ENCODE peak calls at places on chromosomes 1 and 21, in ten cellular contexts. W is IMR-90, R is spleen, A is body of pancreas, X is uterus, H is sigmoid colon, Q is tibial nerve, M is prostate gland, P is esophagus squamous epithelium, G is right lobe of liver. T is an unnamed sample. For H3K4me1, the result is how much of the 10 kb centered on the place peaks cover.

GRCh38 chr1:192983349-192983980 is 75.7 kb downstream of the UCHL5 start:
- DNase-seq in W (peak), R (no peak), A (no peak), X (no peak), H (no peak), Q (no peak), M (no peak), P (no peak), G (no peak), T (no peak)

GRCh38 chr1:77313491-77313890 is 31.7 kb downstream of the AK5 start:
- DNase-seq in W (peak), R (no peak), A (peak), X (no peak), H (no peak), Q (no peak), M (no peak), P (no peak), G (no peak), T (no peak)

GRCh38 chr1:100539836-100540536 is 2.0 kb downstream of the GPR88 start:
- DNase-seq in W (peak), R (peak), A (peak), X (no peak), H (no peak), Q (no peak), M (no peak), P (no peak), G (peak), T (no peak)

GRCh38 chr1:176567190-176567794 is 104.3 kb downstream of the PAPPA2 start:
- DNase-seq in W (peak), R (no peak), A (no peak), X (no peak), H (no peak), Q (no peak), M (peak), P (no peak), G (no peak), T (no peak)

GRCh38 chr21:41957991-41958766 is 4.4 kb upstream of the C2CD2 start:
- DNase-seq in W (peak), R (no peak), A (peak), X (peak), H (peak), Q (peak), M (no peak), P (no peak), G (peak), T (peak)

GRCh38 chr1:214864896-214865688 is 217.4 kb upstream of the KCNK2 start:
- DNase-seq in W (peak), R (no peak), A (no peak), X (no peak), H (no peak), Q (no peak), M (no peak), P (no peak), G (no peak), T (no peak)

GRCh38 chr1:186082235-186082937 is 292.7 kb downstream of the TPR start:
- DNase-seq in W (peak), R (peak), A (peak), X (peak), H (peak), Q (peak), M (peak), P (no peak), G (peak), T (peak)

GRCh38 chr1:171226757-171227370 is 21.4 kb upstream of the FMO1 start:
- DNase-seq in W (peak), R (no peak), A (peak), X (no peak), H (no peak), Q (peak), M (peak), P (no peak), G (no peak), T (peak)

GRCh38 chr1:244653439-244654283 is 735 bp downstream of the DESI2 start:
- DNase-seq in W (peak), R (no peak), A (peak), X (no peak), H (peak), Q (no peak), M (no peak), P (no peak), G (peak), T (peak)

GRCh38 chr1:178396789-178397188 is 100.0 kb downstream of the CLEC20A start:
- DNase-seq in W (no peak), R (no peak), A (no peak), X (no peak), H (no peak), Q (no peak), M (no peak), P (no peak), G (no peak), T (no peak)

DNA sequence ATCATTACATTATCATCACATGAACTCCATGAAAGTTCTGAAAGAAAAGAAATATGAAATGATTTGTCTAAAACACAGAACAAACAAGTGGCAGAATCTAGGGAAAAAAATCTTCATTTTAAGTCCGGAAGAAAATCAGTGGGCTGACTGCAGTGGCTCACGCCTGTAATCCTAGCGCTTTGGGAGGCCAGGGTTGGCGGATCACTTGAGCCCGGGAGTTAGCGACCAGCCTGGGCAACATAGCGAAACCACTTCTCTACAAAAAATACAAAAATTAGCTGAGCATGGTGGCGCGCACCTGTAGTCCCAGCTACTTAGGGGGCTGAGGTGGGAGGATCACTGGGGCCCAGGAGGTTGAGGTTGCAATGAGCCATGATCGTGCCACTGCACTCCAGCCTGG is 4.8 kb downstream of the FOXJ3 start:
- DNase-seq in W (no peak), R (no peak), A (no peak), X (no peak), H (no peak), Q (no peak), M (no peak), P (no peak), G (no peak), T (no peak)
- H3K4me1 ChIP-seq in W (under half), R (half or more), A (under half), X (under half), H (under half), Q (half or more), M (under half), P (under half), G (under half), T (under half)

DNA sequence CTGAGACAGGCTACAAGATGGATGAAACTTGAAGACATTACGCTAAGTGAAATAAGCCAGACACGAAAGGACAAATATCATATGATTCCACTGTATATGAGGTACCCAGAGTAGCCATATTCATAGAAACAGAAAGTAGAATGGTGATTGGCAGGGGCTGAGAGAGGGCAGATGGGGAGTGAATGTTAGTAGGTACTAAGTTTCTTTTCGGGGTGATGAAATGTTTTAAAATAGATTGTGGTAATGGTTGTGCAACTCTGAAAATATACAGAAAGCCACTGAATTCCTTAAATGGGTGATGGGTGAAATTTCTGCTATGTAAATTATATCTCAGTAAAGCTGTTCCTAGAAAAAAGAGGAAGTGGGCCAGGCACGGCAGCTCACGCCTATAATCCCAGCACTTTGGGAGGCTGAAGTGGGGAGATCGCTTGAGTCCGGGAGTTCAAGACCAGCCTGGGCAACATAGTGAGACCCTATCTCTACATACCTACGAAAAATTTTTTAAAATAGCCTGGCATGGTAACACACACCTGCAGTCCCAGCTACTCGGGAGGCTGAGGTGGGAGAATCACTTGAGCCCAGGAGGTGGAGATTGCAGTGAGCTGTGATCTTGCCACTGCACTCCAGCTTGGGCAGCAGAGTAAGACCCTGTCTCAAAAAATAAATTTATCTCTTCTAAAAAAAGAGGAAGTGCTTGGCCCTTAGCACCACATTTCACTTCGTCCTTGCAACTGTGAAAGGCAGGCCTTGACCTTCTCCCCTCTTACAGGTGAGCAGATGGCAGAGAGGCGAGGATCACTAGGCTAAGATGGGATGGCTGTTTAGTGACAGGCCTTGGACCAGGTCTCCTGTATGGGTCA is 16.0 kb downstream of the SLC27A3 start:
- DNase-seq in W (peak), R (peak), A (no peak), X (no peak), H (peak), Q (no peak), M (no peak), P (no peak), G (peak), T (peak)
- TF ChIP-seq POLR2A in W (no peak), R (no peak), A (no peak), X (no peak), H (no peak), Q (no peak), M (no peak), P (no peak), G (no peak), T (no peak)

DNA sequence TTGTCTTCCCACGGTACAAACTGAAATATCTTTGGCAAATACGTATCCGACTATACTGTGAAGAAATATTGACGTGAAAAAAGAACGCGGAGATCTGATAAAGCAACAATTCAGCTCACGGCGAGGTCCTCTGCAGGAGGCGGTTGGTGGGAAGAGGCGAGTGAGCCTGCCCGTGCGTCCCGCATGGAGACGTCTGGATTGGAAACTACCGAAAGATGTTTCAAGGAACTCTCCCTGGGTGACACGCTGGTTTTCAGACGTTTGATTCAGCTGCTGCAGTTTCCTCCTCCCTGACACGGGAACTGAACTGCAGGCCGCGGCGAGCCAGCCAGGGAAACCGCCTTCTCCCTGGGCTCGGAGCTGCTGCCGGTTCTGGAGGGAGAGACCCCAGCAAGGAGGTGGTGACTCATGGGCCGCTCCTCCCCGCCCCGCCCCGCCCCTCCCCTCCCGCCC is 390 bp upstream of the COL6A1 start:
- DNase-seq in W (peak), R (peak), A (peak), X (peak), H (peak), Q (peak), M (peak), P (no peak), G (peak), T (peak)
- H3K4me1 ChIP-seq in W (under half), R (under half), A (under half), X (under half), H (under half), Q (half or more), M (under half), P (under half), G (under half), T (half or more)

GRCh38 chr1:40389871-40390560 is 16.5 kb downstream of the SMAP2 start:
- DNase-seq in W (peak), R (no peak), A (no peak), X (no peak), H (peak), Q (peak), M (no peak), P (no peak), G (no peak), T (peak)
- TF ChIP-seq POLR2A in W (no peak), R (peak), A (no peak), X (no peak), H (no peak), Q (peak), M (no peak), P (no peak), G (peak), T (peak)

DNA sequence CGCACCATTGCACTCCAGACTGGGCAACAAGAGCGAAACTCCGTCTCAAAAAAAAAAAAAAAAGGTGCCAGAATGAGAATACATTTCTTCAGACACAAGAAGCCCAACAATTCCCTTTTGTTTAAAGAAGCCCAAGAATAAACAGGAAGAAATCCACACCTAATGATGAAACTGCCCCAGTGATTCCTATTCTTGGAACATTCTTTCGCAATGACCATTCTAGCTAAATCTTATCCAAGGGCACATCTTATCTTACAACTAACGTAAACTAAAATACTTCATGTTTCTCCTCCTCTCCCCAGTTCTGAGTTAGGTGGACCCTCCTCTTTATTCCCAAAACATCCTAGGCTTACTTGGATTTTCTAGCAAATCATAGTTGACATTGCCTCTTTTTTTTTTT is 18.4 kb upstream of the OTUD3 start:
- DNase-seq in W (peak), R (no peak), A (no peak), X (no peak), H (no peak), Q (no peak), M (peak), P (no peak), G (no peak), T (no peak)
- H3K4me1 ChIP-seq in W (under half), R (under half), A (under half), X (under half), H (under half), Q (under half), M (under half), P (under half), G (under half), T (under half)

GRCh38 chr1:3900969-3901529 is 977 bp upstream of the C1orf174 start:
- DNase-seq in W (peak), R (peak), A (peak), X (peak), H (peak), Q (peak), M (peak), P (peak), G (peak), T (peak)
- TF ChIP-seq POLR2A in W (no peak), R (peak), A (no peak), X (peak), H (peak), Q (no peak), M (peak), P (no peak), G (peak), T (peak)

GRCh38 chr1:47846981-47847380 is 150.2 kb downstream of the TRABD2B start:
- DNase-seq in W (no peak), R (no peak), A (no peak), X (no peak), H (no peak), Q (no peak), M (no peak), P (no peak), G (no peak), T (no peak)
- H3K4me1 ChIP-seq in W (under half), R (under half), A (under half), X (under half), H (under half), Q (under half), M (under half), P (under half), G (under half), T (under half)

GRCh38 chr1:31346882-31347281 is 26.0 kb downstream of the FABP3 start:
- DNase-seq in W (no peak), R (no peak), A (no peak), X (no peak), H (no peak), Q (no peak), M (no peak), P (no peak), G (no peak), T (no peak)
- TF ChIP-seq POLR2A in W (no peak), R (no peak), A (no peak), X (no peak), H (no peak), Q (no peak), M (no peak), P (no peak), G (no peak), T (no peak)

GRCh38 chr1:109875874-109876273 is 34.8 kb upstream of the CSF1 start:
- DNase-seq in W (no peak), R (no peak), A (no peak), X (no peak), H (no peak), Q (no peak), M (no peak), P (no peak), G (no peak), T (no peak)
- H3K4me1 ChIP-seq in W (under half), R (under half), A (under half), X (under half), H (under half), Q (half or more), M (under half), P (under half), G (under half), T (under half)

GRCh38 chr1:1616045-1616821 is 933 bp downstream of the MIB2 start:
- DNase-seq in W (peak), R (no peak), A (peak), X (peak), H (no peak), Q (no peak), M (peak), P (no peak), G (peak), T (peak)

GRCh38 chr1:1614204-1614953 is 921 bp upstream of the MIB2 start:
- DNase-seq in W (peak), R (peak), A (peak), X (no peak), H (no peak), Q (no peak), M (no peak), P (no peak), G (peak), T (peak)

GRCh38 chr1:1616838-1617237 is 1.5 kb downstream of the MIB2 start:
- DNase-seq in W (no peak), R (peak), A (no peak), X (no peak), H (no peak), Q (no peak), M (no peak), P (no peak), G (peak), T (peak)

GRCh38 chr1:1614954-1615255 is 395 bp upstream of the MIB2 start:
- DNase-seq in W (no peak), R (no peak), A (no peak), X (no peak), H (no peak), Q (no peak), M (no peak), P (no peak), G (no peak), T (no peak)

GRCh38 chr1:1615256-1616044 is at the start of gene MIB2:
- DNase-seq in W (peak), R (peak), A (peak), X (peak), H (peak), Q (peak), M (peak), P (peak), G (peak), T (peak)
- TF ChIP-seq POLR2A in W (peak), R (peak), A (peak), X (peak), H (peak), Q (peak), M (peak), P (peak), G (peak), T (peak)